ENCODE peak calls at places on chromosomes 12 and 14, in six cellular contexts. One of them, this sample, is unnamed. For H3K36me3, the result is how much of the 10 kb centered on the place peaks cover.

GRCh38 chr14:72517736-72518135 is 376.2 kb downstream of the DPF3 start:
- DNase-seq in PC-9: no peak
- DNase-seq in cardiac muscle cell: no peak
- DNase-seq in adrenal gland: no peak
- DNase-seq in IMR-90: no peak
- DNase-seq in mucosa of descending colon: no peak
- DNase-seq in this sample: no peak

GRCh38 chr12:4432878-4433820 is 12.5 kb downstream of the FGF6 start:
- DNase-seq in PC-9: no peak
- DNase-seq in cardiac muscle cell: no peak
- DNase-seq in adrenal gland: no peak
- DNase-seq in IMR-90: no peak
- DNase-seq in mucosa of descending colon: no peak
- DNase-seq in this sample: no peak

GRCh38 chr14:35949933-35950332 is 123.8 kb downstream of the BRMS1L start:
- DNase-seq in PC-9: no peak
- DNase-seq in cardiac muscle cell: no peak
- DNase-seq in adrenal gland: no peak
- DNase-seq in IMR-90: no peak
- DNase-seq in mucosa of descending colon: no peak
- DNase-seq in this sample: no peak

GRCh38 chr14:92945959-92946846 is 23.3 kb downstream of the CHGA start:
- DNase-seq in PC-9: peak
- DNase-seq in cardiac muscle cell: no peak
- DNase-seq in adrenal gland: peak
- DNase-seq in IMR-90: peak
- DNase-seq in mucosa of descending colon: peak
- DNase-seq in this sample: peak

GRCh38 chr12:111446631-111447570 is 41.2 kb downstream of the SH2B3 start:
- DNase-seq in PC-9: no peak
- DNase-seq in cardiac muscle cell: no peak
- DNase-seq in adrenal gland: peak
- DNase-seq in IMR-90: no peak
- DNase-seq in mucosa of descending colon: peak
- DNase-seq in this sample: no peak

GRCh38 chr12:115639667-115640012 is 637.9 kb downstream of the MED13L start:
- DNase-seq in PC-9: no peak
- DNase-seq in cardiac muscle cell: no peak
- DNase-seq in adrenal gland: no peak
- DNase-seq in IMR-90: no peak
- DNase-seq in mucosa of descending colon: no peak
- DNase-seq in this sample: no peak

GRCh38 chr14:23984891-23985607 is 3.7 kb upstream of the DHRS4L2 start:
- DNase-seq in PC-9: peak
- DNase-seq in cardiac muscle cell: no peak
- DNase-seq in adrenal gland: peak
- DNase-seq in IMR-90: peak
- DNase-seq in mucosa of descending colon: no peak
- DNase-seq in this sample: peak

GRCh38 chr12:5307065-5307464 is 124.8 kb upstream of the NTF3 start:
- DNase-seq in PC-9: no peak
- DNase-seq in cardiac muscle cell: peak
- DNase-seq in adrenal gland: no peak
- DNase-seq in IMR-90: no peak
- DNase-seq in mucosa of descending colon: no peak
- DNase-seq in this sample: no peak

GRCh38 chr14:74502236-74503019 is 8.9 kb downstream of the ISCA2 start:
- DNase-seq in PC-9: no peak
- DNase-seq in cardiac muscle cell: peak
- DNase-seq in adrenal gland: peak
- DNase-seq in IMR-90: peak
- DNase-seq in mucosa of descending colon: no peak
- DNase-seq in this sample: peak

GRCh38 chr12:62767506-62767905 is 167.4 kb downstream of the PPM1H start:
- DNase-seq in PC-9: peak
- DNase-seq in cardiac muscle cell: no peak
- DNase-seq in adrenal gland: no peak
- DNase-seq in IMR-90: peak
- DNase-seq in mucosa of descending colon: no peak
- DNase-seq in this sample: peak

GRCh38 chr14:44963775-44964380 is 1.9 kb downstream of the TOGARAM1 start:
- DNase-seq in PC-9: peak
- DNase-seq in cardiac muscle cell: no peak
- DNase-seq in adrenal gland: no peak
- DNase-seq in IMR-90: no peak
- DNase-seq in mucosa of descending colon: no peak
- DNase-seq in this sample: no peak

GRCh38 chr14:44970907-44971306 is 8.9 kb downstream of the TOGARAM1 start:
- DNase-seq in PC-9: no peak
- DNase-seq in cardiac muscle cell: no peak
- DNase-seq in adrenal gland: no peak
- DNase-seq in IMR-90: no peak
- DNase-seq in mucosa of descending colon: no peak
- DNase-seq in this sample: no peak

GRCh38 chr14:44962573-44963528 is 861 bp downstream of the TOGARAM1 start:
- DNase-seq in PC-9: no peak
- DNase-seq in cardiac muscle cell: peak
- DNase-seq in adrenal gland: peak
- DNase-seq in IMR-90: peak
- DNase-seq in mucosa of descending colon: peak
- DNase-seq in this sample: peak

GRCh38 chr14:44971459-44971858 is 9.5 kb downstream of the TOGARAM1 start:
- DNase-seq in PC-9: no peak
- DNase-seq in cardiac muscle cell: no peak
- DNase-seq in adrenal gland: no peak
- DNase-seq in IMR-90: no peak
- DNase-seq in mucosa of descending colon: no peak
- DNase-seq in this sample: no peak

DNA sequence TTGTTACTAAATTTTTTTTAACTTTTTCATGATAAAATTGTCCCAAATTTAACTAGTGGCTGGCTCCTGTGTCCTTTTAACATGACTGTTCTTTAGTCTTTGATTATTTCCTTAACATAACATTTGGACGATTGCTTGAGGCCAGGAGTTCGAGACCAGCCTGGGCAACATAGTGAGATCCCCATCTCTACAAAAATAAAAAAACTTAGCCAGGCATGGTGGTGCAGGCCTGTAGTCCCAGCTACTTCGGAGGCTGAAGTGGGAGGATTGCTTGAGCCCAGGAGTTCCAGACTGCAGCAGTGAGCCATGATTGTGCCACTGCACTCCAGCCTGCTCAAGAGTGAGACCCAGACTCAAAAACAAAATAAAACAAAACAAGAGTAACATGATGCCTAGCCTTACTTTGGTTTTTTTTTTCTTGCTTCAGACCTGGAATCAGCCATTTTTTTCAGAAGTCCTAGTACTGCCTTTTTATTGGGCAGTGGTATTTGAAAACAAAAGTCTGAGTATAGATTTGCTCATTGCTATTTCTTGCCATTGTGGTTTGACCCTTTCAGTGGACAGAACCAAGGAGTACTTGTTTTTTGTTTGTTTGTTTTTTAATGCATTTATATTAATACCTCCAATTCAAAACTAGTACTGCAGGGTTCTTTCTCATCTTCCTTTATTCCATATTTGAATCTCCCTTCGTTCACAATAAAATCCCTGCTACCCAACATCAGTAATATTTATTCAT is 4.8 kb downstream of the TOGARAM1 start:
- DNase-seq in PC-9: no peak
- DNase-seq in cardiac muscle cell: no peak
- DNase-seq in adrenal gland: no peak
- DNase-seq in IMR-90: no peak
- DNase-seq in mucosa of descending colon: no peak
- DNase-seq in this sample: no peak
- H3K4me3 ChIP-seq in PC-9: peak
- H3K4me3 ChIP-seq in cardiac muscle cell: peak
- H3K4me3 ChIP-seq in adrenal gland: no peak
- H3K4me3 ChIP-seq in IMR-90: peak
- H3K4me3 ChIP-seq in mucosa of descending colon: no peak
- H3K4me3 ChIP-seq in this sample: no peak

GRCh38 chr12:11839093-11839641 is 189.7 kb downstream of the ETV6 start:
- DNase-seq in PC-9: no peak
- DNase-seq in cardiac muscle cell: no peak
- DNase-seq in adrenal gland: no peak
- DNase-seq in IMR-90: peak
- DNase-seq in mucosa of descending colon: no peak
- DNase-seq in this sample: peak
- H3K36me3 ChIP-seq in PC-9: under half
- H3K36me3 ChIP-seq in cardiac muscle cell: under half
- H3K36me3 ChIP-seq in adrenal gland: under half
- H3K36me3 ChIP-seq in IMR-90: under half
- H3K36me3 ChIP-seq in mucosa of descending colon: under half
- H3K36me3 ChIP-seq in this sample: under half

GRCh38 chr14:64234877-64235651 is 59.1 kb downstream of the ESR2 start:
- DNase-seq in PC-9: peak
- DNase-seq in cardiac muscle cell: no peak
- DNase-seq in adrenal gland: no peak
- DNase-seq in IMR-90: peak
- DNase-seq in mucosa of descending colon: peak
- DNase-seq in this sample: peak
- H3K4me3 ChIP-seq in PC-9: no peak
- H3K4me3 ChIP-seq in cardiac muscle cell: no peak
- H3K4me3 ChIP-seq in adrenal gland: no peak
- H3K4me3 ChIP-seq in IMR-90: no peak
- H3K4me3 ChIP-seq in mucosa of descending colon: no peak
- H3K4me3 ChIP-seq in this sample: no peak

DNA sequence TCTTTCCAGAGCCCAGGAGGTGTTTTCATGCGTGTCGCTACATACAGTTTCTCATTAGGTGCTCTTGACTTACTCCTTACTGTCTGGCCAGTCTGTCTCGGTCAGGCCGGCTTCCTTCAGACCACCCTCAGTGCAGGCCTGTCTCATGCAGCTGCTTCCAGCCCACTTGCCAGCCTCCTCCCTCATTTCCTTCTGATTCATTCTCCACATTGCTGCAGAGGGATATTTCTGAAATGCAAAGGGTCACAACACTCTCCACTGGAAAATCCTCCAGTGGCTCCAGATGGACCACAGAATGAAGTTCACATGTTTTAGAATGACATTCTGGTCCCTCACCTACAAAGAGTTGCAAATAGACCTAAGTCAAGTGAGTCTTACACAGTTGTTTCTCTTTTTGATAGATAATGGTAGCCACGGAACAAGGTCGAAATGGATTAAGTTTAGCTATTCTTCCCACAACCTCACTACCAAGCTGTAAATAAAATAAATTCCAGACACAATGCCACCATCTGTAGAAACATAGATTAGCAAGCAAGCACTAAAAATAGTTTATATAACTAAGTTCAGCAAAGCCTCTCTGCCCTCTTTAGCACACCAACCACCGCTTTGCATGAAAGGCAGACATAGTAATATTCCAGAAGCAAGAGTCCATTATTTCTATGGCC is 146.9 kb downstream of the ESR2 start:
- DNase-seq in PC-9: no peak
- DNase-seq in cardiac muscle cell: no peak
- DNase-seq in adrenal gland: no peak
- DNase-seq in IMR-90: peak
- DNase-seq in mucosa of descending colon: no peak
- DNase-seq in this sample: no peak
- H3K36me3 ChIP-seq in PC-9: under half
- H3K36me3 ChIP-seq in cardiac muscle cell: under half
- H3K36me3 ChIP-seq in adrenal gland: under half
- H3K36me3 ChIP-seq in IMR-90: under half
- H3K36me3 ChIP-seq in mucosa of descending colon: under half
- H3K36me3 ChIP-seq in this sample: under half

GRCh38 chr12:6753772-6754356 is 923 bp upstream of the MLF2 start:
- DNase-seq in PC-9: no peak
- DNase-seq in cardiac muscle cell: no peak
- DNase-seq in adrenal gland: no peak
- DNase-seq in IMR-90: no peak
- DNase-seq in mucosa of descending colon: no peak
- DNase-seq in this sample: no peak
- H3K4me3 ChIP-seq in PC-9: no peak
- H3K4me3 ChIP-seq in cardiac muscle cell: no peak
- H3K4me3 ChIP-seq in adrenal gland: no peak
- H3K4me3 ChIP-seq in IMR-90: no peak
- H3K4me3 ChIP-seq in mucosa of descending colon: no peak
- H3K4me3 ChIP-seq in this sample: no peak

DNA sequence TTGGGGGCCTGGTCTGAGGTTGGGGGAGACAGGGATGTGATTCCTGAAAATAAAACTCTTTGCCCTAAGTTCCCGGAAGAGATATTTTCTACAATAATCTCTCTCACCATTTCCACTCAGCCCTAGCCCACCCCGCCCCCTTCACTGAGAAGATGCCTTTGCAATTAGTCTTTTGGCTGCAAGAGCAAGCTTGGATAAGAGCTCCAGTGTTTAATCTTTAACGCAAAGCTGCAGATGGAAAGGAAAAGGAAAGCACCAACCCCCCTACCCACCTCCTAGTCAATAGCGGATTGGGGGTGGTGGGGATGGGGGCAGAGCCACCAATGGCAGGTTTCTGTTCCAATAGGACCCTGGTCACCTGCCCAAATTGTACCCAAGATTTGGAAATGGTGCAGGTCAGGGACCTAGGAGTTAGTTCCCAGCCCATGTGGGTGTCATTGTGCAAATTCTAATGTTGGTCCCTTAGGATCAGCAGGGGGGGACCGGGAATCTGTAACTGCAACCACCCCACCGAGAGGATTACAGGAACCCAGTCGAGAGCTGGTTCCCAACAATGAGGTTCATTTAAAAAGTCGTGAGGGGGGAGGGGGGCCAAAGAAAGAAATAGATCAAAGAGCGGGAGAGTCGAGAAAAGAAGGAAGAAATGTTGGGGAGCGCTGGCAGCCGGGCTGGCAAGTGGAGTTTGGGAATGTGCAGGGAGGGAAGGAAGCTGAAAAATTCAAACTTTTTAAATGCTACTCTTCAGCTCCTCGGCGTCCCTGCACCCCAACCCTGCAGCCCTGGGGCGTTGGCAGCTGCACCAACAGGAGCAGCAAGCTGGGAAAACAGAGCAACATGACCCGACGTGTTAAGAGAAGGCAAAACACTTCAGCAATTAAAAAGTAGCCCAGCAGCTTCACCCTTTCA is 1.5 kb downstream of the ZFP36L1 start:
- DNase-seq in PC-9: no peak
- DNase-seq in cardiac muscle cell: no peak
- DNase-seq in adrenal gland: peak
- DNase-seq in IMR-90: no peak
- DNase-seq in mucosa of descending colon: no peak
- DNase-seq in this sample: peak
- H3K36me3 ChIP-seq in PC-9: under half
- H3K36me3 ChIP-seq in cardiac muscle cell: under half
- H3K36me3 ChIP-seq in adrenal gland: under half
- H3K36me3 ChIP-seq in IMR-90: under half
- H3K36me3 ChIP-seq in mucosa of descending colon: under half
- H3K36me3 ChIP-seq in this sample: under half

DNA sequence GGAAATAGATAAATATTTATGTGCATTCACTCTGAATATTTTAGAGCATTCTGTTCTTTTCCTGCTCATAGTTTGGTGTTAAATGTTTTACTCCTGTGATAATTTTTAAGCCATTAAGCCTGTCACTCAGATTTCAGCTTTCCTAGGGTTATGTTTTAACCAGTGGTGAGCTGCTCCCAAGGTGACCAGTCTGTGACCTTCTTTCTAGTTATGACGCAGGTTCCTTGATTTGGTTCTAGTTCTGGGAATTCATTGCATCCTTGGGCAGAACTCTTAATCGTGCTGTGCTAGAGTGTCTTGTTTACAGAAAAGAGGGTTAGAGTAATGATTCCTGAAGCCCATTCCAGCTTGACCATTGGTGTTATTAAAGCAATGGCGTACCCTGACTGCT is 2.2 kb downstream of the GABARAPL1 start:
- DNase-seq in PC-9: no peak
- DNase-seq in cardiac muscle cell: no peak
- DNase-seq in adrenal gland: no peak
- DNase-seq in IMR-90: no peak
- DNase-seq in mucosa of descending colon: no peak
- DNase-seq in this sample: no peak
- H3K4me3 ChIP-seq in PC-9: peak
- H3K4me3 ChIP-seq in cardiac muscle cell: peak
- H3K4me3 ChIP-seq in adrenal gland: no peak
- H3K4me3 ChIP-seq in IMR-90: peak
- H3K4me3 ChIP-seq in mucosa of descending colon: no peak
- H3K4me3 ChIP-seq in this sample: no peak

This sample was measured in bronchial epithelial cell.